ENCODE peak calls at places on chromosomes 11 and 22, in nine cellular contexts. U is ascending aorta; Z is AG04450; A is right atrium auricular region; N is heart left ventricle; S is CD4-positive, alpha-beta T cell; R is astrocyte; L is uterus; M is IMR-90. Y is an unnamed sample.

GRCh38 chr11:16337421-16338213 is 18.7 kb downstream of the SOX6 start:
- DNase-seq in U (no peak), Z (no peak), A (no peak), N (no peak), S (no peak), R (no peak), L (no peak), M (no peak), Y (no peak)

GRCh38 chr11:126352934-126353801 is 2.3 kb upstream of the ST3GAL4 start:
- DNase-seq in U (no peak), Z (no peak), A (no peak), N (peak; percentile 7), S (no peak), R (peak; percentile 65), L (no peak), M (peak; percentile 75), Y (no peak)

GRCh38 chr11:115817844-115818565 is 313.8 kb upstream of the CADM1 start:
- DNase-seq in U (no peak), Z (no peak), A (no peak), N (no peak), S (no peak), R (no peak), L (no peak), M (no peak), Y (no peak)

GRCh38 chr11:114132427-114132826 is 72.9 kb downstream of the ZBTB16 start:
- DNase-seq in U (no peak), Z (no peak), A (no peak), N (no peak), S (no peak), R (no peak), L (no peak), M (no peak), Y (no peak)

GRCh38 chr22:35399114-35399677 is 744 bp upstream of the MCM5 start:
- DNase-seq in U (no peak), Z (no peak), A (no peak), N (no peak), S (peak; percentile 3), R (no peak), L (no peak), M (no peak), Y (no peak)

GRCh38 chr11:113349528-113349927 is 35.1 kb downstream of the TTC12 start:
- DNase-seq in U (no peak), Z (no peak), A (no peak), N (no peak), S (no peak), R (no peak), L (no peak), M (no peak), Y (no peak)

GRCh38 chr11:115226556-115226955 is 277.7 kb downstream of the CADM1 start:
- DNase-seq in U (no peak), Z (peak; percentile 55), A (no peak), N (no peak), S (no peak), R (peak; percentile 93), L (no peak), M (peak; percentile 84), Y (no peak)

GRCh38 chr11:73003083-73003482 is 139.0 kb downstream of the FCHSD2 start:
- DNase-seq in U (no peak), Z (no peak), A (no peak), N (no peak), S (no peak), R (no peak), L (no peak), M (no peak), Y (no peak)

GRCh38 chr11:76551400-76551799 is 106.6 kb downstream of the EMSY start:
- DNase-seq in U (no peak), Z (no peak), A (no peak), N (no peak), S (no peak), R (no peak), L (no peak), M (no peak), Y (no peak)

GRCh38 chr11:120170741-120171261 is 32.9 kb upstream of the TRIM29 start:
- DNase-seq in U (peak; percentile 59), Z (no peak), A (peak; percentile 56), N (no peak), S (no peak), R (no peak), L (no peak), M (no peak), Y (no peak)

DNA sequence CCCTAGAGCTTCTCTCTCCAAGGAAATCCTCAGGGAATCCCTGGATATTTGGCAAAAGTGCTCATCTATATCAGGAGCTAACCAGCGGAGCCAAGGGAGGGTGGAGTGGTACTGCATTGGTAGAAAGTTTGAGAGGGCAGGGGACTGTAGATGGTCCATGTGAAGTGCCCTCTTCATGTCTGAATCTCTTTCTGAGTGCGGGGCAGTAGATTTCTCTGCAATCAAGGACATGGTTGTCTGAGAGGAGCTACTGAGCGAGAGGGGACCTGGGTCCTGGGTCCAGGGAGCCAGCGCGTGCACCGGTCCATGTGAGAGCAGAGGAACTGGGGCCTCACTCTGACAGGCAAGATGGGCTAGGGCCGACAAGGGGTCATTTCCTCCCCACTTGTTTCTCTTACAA is 716 bp downstream of the DIXDC1 start:
- DNase-seq in U (peak; percentile 62), Z (no peak), A (peak; percentile 55), N (no peak), S (no peak), R (no peak), L (no peak), M (no peak), Y (no peak)
- TF ChIP-seq CTCF in U (no peak), Z (no peak), A (no peak), N (no peak), S (no peak), R (no peak), L (no peak), M (no peak), Y (no peak)

DNA sequence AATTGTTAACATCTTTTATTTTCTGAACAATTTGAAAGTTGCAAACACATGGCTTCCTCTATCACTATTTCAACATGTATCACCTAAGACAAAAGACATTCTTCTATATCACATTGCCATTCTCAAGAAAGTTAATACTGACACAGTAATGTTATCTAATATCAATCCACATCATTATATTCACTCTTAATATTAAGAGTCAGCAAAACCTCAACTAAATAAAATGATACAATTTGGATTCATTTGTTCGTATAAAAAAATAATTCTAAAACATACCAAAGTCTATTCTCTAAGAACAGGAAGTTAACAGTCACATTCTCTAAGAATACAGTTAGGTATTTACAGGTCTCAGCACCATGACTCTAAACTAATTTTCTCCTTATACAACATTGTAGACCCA is 52.0 kb downstream of the ABTB2 start:
- DNase-seq in U (no peak), Z (no peak), A (no peak), N (no peak), S (no peak), R (no peak), L (no peak), M (no peak), Y (no peak)
- H3K9me3 ChIP-seq in U (no peaks in the 10 kb centered on the region), Z (no peaks in the 10 kb centered on the region), A (no peaks in the 10 kb centered on the region), N (no peaks in the 10 kb centered on the region), S (no peaks in the 10 kb centered on the region), R (no peaks in the 10 kb centered on the region), L (no peaks in the 10 kb centered on the region), M (no peaks in the 10 kb centered on the region), Y (no peaks in the 10 kb centered on the region)

DNA sequence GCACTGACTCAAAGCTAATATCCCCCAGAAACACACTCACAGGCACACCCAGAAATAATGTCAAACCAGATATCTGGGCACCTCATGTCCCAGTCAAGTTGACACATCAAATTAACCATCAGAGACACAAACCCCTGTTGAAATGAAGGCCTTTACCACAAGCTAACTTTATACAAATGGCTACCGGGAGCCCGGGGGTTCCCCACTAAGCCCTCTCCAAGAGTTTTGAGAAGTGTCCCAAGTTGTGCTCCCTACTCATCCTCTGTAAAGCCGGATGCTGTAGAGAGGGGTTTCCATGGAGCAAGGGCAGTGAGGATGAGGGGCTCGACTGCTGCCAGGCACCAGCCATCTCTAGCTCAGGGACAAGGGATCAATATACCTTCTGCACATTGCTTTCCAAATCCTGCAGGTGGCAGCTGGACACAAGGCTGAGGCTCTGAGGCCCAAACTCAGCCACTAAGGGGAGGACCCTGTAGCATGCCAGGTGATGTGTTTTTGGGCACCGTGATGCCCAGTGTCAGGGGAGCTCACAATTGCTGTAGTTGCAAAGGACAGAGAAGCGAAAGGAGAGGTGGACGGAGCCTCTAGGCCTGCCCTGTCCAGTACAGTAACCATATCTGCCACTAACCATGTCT is 145.7 kb downstream of the TTC17 start:
- DNase-seq in U (no peak), Z (no peak), A (no peak), N (no peak), S (no peak), R (no peak), L (no peak), M (peak; percentile 13), Y (no peak)
- TF ChIP-seq CTCF in U (peak; percentile 30), Z (peak; percentile 37), A (peak; percentile 57), N (peak; percentile 34), S (no peak), R (peak; percentile 26), L (peak; percentile 18), M (peak; percentile 36), Y (no peak)

GRCh38 chr22:50602338-50602700 is 1.7 kb downstream of the MAPK8IP2 start:
- DNase-seq in U (no peak), Z (no peak), A (no peak), N (no peak), S (no peak), R (no peak), L (no peak), M (no peak), Y (no peak)

GRCh38 chr22:50604623-50605348 is 4.2 kb downstream of the MAPK8IP2 start:
- DNase-seq in U (no peak), Z (no peak), A (no peak), N (no peak), S (no peak), R (no peak), L (no peak), M (no peak), Y (no peak)

GRCh38 chr22:50605349-50606074 is 4.9 kb downstream of the MAPK8IP2 start:
- DNase-seq in U (no peak), Z (no peak), A (no peak), N (no peak), S (no peak), R (no peak), L (no peak), M (no peak), Y (no peak)

GRCh38 chr22:50604256-50604580 is 3.6 kb downstream of the MAPK8IP2 start:
- DNase-seq in U (no peak), Z (no peak), A (no peak), N (no peak), S (no peak), R (no peak), L (no peak), M (no peak), Y (no peak)

DNA sequence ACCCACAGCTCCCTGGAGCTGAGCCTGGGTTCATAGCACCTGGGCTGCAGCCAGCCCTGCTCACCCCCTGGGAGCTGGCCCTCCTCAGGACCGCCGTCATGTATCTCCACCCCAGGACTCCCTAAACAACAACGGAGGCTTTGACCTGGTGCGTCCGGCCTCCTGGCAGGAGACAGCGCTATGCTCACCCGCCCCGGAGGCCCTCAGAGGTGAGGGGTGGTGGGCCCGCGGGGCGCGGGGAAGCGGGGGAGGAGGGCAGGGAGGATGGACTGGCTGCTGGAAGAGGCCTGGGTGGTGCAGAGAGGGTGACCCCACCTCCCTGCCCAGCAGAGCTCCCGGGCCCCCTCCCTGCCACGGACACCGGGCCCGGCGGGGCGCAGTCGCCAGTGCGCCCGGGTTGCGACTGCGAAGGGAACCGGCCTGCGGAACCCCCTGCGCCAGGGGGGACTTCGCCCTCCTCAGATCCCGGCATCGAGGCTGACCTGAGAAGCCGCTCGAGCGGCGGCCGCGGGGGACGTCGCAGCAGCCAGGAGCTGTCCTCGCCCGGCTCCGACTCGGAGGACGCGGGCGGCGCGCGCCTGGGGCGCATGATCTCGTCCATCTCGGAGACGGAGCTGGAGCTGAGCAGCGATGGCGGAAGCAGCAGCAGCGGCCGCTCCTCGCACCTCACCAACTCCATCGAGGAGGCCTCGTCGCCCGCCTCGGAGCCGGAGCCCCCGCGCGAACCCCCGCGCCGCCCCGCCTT is 3.1 kb downstream of the MAPK8IP2 start:
- DNase-seq in U (no peak), Z (no peak), A (no peak), N (no peak), S (no peak), R (no peak), L (no peak), M (no peak), Y (no peak)
- H3K9me3 ChIP-seq in U (no peaks in the 10 kb centered on the region), Z (no peaks in the 10 kb centered on the region), A (no peaks in the 10 kb centered on the region), N (no peaks in the 10 kb centered on the region), S (no peaks in the 10 kb centered on the region), R (no peaks in the 10 kb centered on the region), L (no peaks in the 10 kb centered on the region), M (peaks cover 2% of the 10 kb centered on the region), Y (no peaks in the 10 kb centered on the region)